ENCODE peak calls at places on chromosome 12, in eight cellular contexts. N is H9; M is brain microvascular endothelial cell; H is BJ; O is CD8-positive, alpha-beta T cell; Y is hepatocyte; W is heart left ventricle; U is right atrium auricular region. Q is an unnamed sample. For H3K27me3, the result is how much of the 10 kb centered on the place peaks cover.

GRCh38 chr12:131829351-131829794 is 1.2 kb downstream of the MMP17 start:
- DNase-seq in U (no peak), H (no peak), N (peak), Y (peak), O (no peak), W (peak), M (no peak), Q (peak)

GRCh38 chr12:89494411-89495231 is 30.0 kb downstream of the GALNT4 start:
- DNase-seq in Y (no peak), W (no peak), H (no peak), U (no peak), N (no peak), O (no peak), M (peak), Q (no peak)

GRCh38 chr12:46260153-46260912 is 8.5 kb downstream of the SLC38A1 start:
- DNase-seq in N (no peak), O (no peak), W (no peak), U (no peak), Y (peak), H (peak), M (no peak), Q (no peak)

GRCh38 chr12:5244513-5244972 is 187.4 kb upstream of the NTF3 start:
- DNase-seq in M (no peak), W (no peak), Y (peak), H (no peak), N (peak), U (no peak), O (no peak), Q (no peak)

GRCh38 chr12:126663304-126664094 is 1598.3 kb downstream of the AACS start:
- DNase-seq in Y (peak), U (no peak), N (peak), M (peak), W (no peak), H (no peak), O (no peak), Q (peak)

GRCh38 chr12:108129017-108129812 is at the start of gene WSCD2:
- DNase-seq in O (no peak), N (peak), Y (peak), W (no peak), U (no peak), M (peak), H (no peak), Q (peak)

GRCh38 chr12:128823216-128823915 is 392 bp downstream of the SLC15A4 start:
- DNase-seq in O (no peak), M (no peak), W (no peak), H (no peak), N (peak), U (no peak), Y (peak), Q (peak)

GRCh38 chr12:132404435-132404855 is 75.1 kb upstream of the GALNT9 start:
- DNase-seq in N (no peak), Y (no peak), M (no peak), O (no peak), H (no peak), W (peak), U (no peak), Q (no peak)

GRCh38 chr12:60201891-60202290 is 606.1 kb downstream of the SLC16A7 start:
- DNase-seq in N (no peak), H (no peak), Y (no peak), M (peak), W (no peak), U (no peak), O (no peak), Q (no peak)

DNA sequence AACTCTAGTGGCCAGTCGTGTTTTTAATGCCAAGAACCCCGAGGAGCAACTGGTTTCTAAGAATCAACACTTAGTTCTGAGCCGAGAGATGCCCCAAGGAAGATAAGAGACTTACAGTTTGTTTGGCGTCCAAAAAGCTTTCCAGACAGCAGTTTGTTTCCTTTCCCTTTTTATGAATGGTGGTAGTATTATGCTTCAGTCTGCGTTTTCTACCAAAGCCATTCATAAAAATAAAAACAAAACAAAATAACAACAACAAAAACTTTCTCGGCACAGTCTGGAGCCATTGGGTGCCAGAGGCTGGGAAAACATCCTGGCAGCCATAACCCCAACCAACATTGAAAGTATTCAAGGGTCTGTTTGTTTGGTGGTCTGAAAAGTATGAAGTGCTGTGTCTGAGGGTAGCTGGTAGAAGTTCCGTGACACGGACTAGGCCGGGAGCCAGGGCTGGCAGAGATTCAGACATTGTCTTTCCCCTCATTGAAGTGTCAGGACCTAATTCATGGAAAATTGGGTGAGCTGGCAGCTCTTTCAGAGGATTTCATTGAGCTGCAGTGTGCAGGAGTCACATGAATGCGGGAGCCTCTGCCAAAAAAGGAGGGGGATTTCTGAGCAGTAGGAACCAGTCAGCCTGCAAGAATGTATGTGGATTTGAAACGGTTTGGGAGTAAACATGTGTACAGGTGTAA is 124.2 kb downstream of the HMGA2 start:
- DNase-seq in H (peak), U (no peak), W (peak), Y (peak), N (no peak), M (peak), O (no peak), Q (no peak)
- TF ChIP-seq CTCF in H (no peak), U (no peak), W (no peak), Y (no peak), N (no peak), M (no peak), O (no peak), Q (no peak)

GRCh38 chr12:2046959-2047358 is 5.8 kb upstream of the CACNA1C start:
- DNase-seq in M (no peak), O (no peak), H (no peak), N (no peak), W (no peak), U (no peak), Y (no peak), Q (no peak)
- H3K27me3 ChIP-seq in M (under half), O (under half), H (under half), N (under half), W (under half), U (under half), Y (under half), Q (under half)

GRCh38 chr12:106331594-106331993 is 26.0 kb upstream of the POLR3B start:
- DNase-seq in N (peak), H (no peak), Y (no peak), M (no peak), O (no peak), U (no peak), W (no peak), Q (no peak)
- TF ChIP-seq CTCF in N (no peak), H (no peak), Y (no peak), M (no peak), O (no peak), U (no peak), W (no peak), Q (no peak)

GRCh38 chr12:94152292-94153083 is 4.1 kb downstream of the PLXNC1 start:
- DNase-seq in W (no peak), M (no peak), O (no peak), Y (peak), N (no peak), U (no peak), H (no peak), Q (no peak)

GRCh38 chr12:94150483-94151225 is 2.3 kb downstream of the PLXNC1 start:
- DNase-seq in H (no peak), M (no peak), O (peak), U (no peak), Y (peak), W (peak), N (peak), Q (no peak)

GRCh38 chr12:94148841-94149780 is 734 bp downstream of the PLXNC1 start:
- DNase-seq in H (no peak), M (peak), O (peak), W (peak), U (no peak), N (peak), Y (peak), Q (peak)

GRCh38 chr12:94149781-94150482 is 1.6 kb downstream of the PLXNC1 start:
- DNase-seq in M (no peak), N (peak), U (no peak), Y (peak), H (no peak), W (peak), O (no peak), Q (no peak)

DNA sequence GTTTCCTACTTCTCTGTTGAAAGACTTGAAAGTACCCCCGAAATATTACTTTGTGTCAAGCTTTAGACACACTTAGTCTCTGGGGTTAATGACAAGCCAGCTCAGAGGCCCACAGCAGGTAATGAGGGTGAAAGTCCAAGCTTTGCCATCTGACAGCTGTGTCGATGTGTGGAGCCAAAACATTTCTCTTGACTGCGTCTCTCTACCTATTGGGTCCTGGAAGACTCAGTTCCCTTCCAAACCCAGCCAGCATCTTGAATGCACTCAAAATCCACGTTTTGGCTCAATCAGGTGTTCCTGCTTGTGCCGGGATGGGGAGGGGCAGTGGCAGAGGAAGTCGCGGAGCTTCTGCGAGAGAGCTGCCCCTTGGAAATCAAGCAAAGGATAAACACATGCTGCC is 3.2 kb downstream of the PLXNC1 start:
- DNase-seq in H (no peak), W (no peak), M (no peak), U (no peak), O (no peak), N (no peak), Y (peak), Q (no peak)
- H3K27me3 ChIP-seq in H (under half), W (under half), M (under half), U (under half), O (under half), N (under half), Y (under half), Q (half or more)

DNA sequence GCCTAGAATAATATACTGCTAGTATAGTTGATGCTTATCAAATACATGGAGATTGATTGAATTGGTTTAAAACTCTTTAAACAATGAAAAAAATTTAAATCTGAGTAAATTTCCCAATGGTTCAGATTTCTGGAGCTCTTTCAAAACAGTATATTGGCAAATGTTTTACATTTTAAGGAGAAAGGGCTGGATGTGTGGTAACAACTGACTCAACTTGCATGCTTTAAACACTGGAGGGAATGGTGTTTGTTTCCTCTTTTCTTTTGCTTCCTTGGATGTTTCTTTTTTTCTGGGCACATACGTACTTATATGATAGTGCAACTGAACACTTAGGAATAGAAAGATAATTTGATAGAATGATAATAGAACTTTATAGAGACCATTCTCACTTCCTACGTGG is 73.8 kb upstream of the RFX4 start:
- DNase-seq in W (no peak), H (no peak), M (no peak), Y (no peak), O (no peak), N (no peak), U (no peak), Q (no peak)
- TF ChIP-seq CTCF in W (no peak), H (no peak), M (no peak), Y (no peak), O (no peak), N (no peak), U (no peak), Q (no peak)

GRCh38 chr12:52228931-52229330 is 4.1 kb upstream of the KRT7 start:
- DNase-seq in O (no peak), M (no peak), Y (no peak), U (no peak), W (peak), N (no peak), H (no peak), Q (no peak)

GRCh38 chr12:52227767-52228166 is 5.3 kb upstream of the KRT7 start:
- DNase-seq in Y (no peak), W (peak), O (no peak), M (no peak), N (no peak), U (no peak), H (no peak), Q (no peak)

GRCh38 chr12:52226446-52226845 is 6.6 kb upstream of the KRT7 start:
- DNase-seq in M (no peak), Y (no peak), N (no peak), O (no peak), H (no peak), W (no peak), U (no peak), Q (no peak)

GRCh38 chr12:52229836-52230343 is 3.2 kb upstream of the KRT7 start:
- DNase-seq in H (no peak), M (no peak), U (no peak), W (peak), Y (no peak), N (no peak), O (no peak), Q (no peak)

GRCh38 chr12:52228366-52228765 is 4.7 kb upstream of the KRT7 start:
- DNase-seq in W (no peak), U (no peak), O (no peak), Y (no peak), N (no peak), H (no peak), M (no peak), Q (no peak)
- H3K27me3 ChIP-seq in W (under half), U (under half), O (under half), Y (under half), N (under half), H (under half), M (under half), Q (under half)

Q was measured in BE2C.